ENCODE peak calls at places on chromosomes 11 and 22, in nine cellular contexts. One of them, this sample, is unnamed.

GRCh38 chr22:27952779-27953178 is 33.7 kb upstream of the PITPNB start:
- DNase-seq in H7: no peak
- DNase-seq in ACHN: no peak
- DNase-seq in uterus: no peak
- DNase-seq in NCI-H774: no peak
- DNase-seq in anterior cingulate cortex: no peak
- DNase-seq in stimulated activated CD4-positive, alpha-beta T cell treated with anti-CD3 and anti-CD28 coated beads, Interleukin-12 subunit alpha, Interleukin-12 subunit beta, amount 100 ng/mL, for 48 hours: no peak
- DNase-seq in activated CD4-positive, alpha-beta T cell treated with anti-CD3 and anti-CD28 coated beads for 4 hours: no peak
- DNase-seq in CD8-positive, alpha-beta memory T cell: no peak
- DNase-seq in this sample: no peak

GRCh38 chr11:7596975-7597391 is 76.3 kb downstream of the CYB5R2 start:
- DNase-seq in H7: no peak
- DNase-seq in ACHN: no peak
- DNase-seq in uterus: no peak
- DNase-seq in NCI-H774: no peak
- DNase-seq in anterior cingulate cortex: no peak
- DNase-seq in stimulated activated CD4-positive, alpha-beta T cell treated with anti-CD3 and anti-CD28 coated beads, Interleukin-12 subunit alpha, Interleukin-12 subunit beta, amount 100 ng/mL, for 48 hours: no peak
- DNase-seq in activated CD4-positive, alpha-beta T cell treated with anti-CD3 and anti-CD28 coated beads for 4 hours: no peak
- DNase-seq in CD8-positive, alpha-beta memory T cell: no peak
- DNase-seq in this sample: no peak

GRCh38 chr22:41078975-41079374 is 13.4 kb upstream of the EP300 start:
- DNase-seq in H7: no peak
- DNase-seq in ACHN: no peak
- DNase-seq in uterus: no peak
- DNase-seq in NCI-H774: no peak
- DNase-seq in anterior cingulate cortex: no peak
- DNase-seq in stimulated activated CD4-positive, alpha-beta T cell treated with anti-CD3 and anti-CD28 coated beads, Interleukin-12 subunit alpha, Interleukin-12 subunit beta, amount 100 ng/mL, for 48 hours: no peak
- DNase-seq in activated CD4-positive, alpha-beta T cell treated with anti-CD3 and anti-CD28 coated beads for 4 hours: no peak
- DNase-seq in CD8-positive, alpha-beta memory T cell: no peak
- DNase-seq in this sample: peak; percentile 59

GRCh38 chr22:38031491-38031890 is 25.7 kb upstream of the PICK1 start:
- DNase-seq in H7: peak; percentile 32
- DNase-seq in ACHN: no peak
- DNase-seq in uterus: no peak
- DNase-seq in NCI-H774: no peak
- DNase-seq in anterior cingulate cortex: no peak
- DNase-seq in stimulated activated CD4-positive, alpha-beta T cell treated with anti-CD3 and anti-CD28 coated beads, Interleukin-12 subunit alpha, Interleukin-12 subunit beta, amount 100 ng/mL, for 48 hours: no peak
- DNase-seq in activated CD4-positive, alpha-beta T cell treated with anti-CD3 and anti-CD28 coated beads for 4 hours: no peak
- DNase-seq in CD8-positive, alpha-beta memory T cell: no peak
- DNase-seq in this sample: no peak

GRCh38 chr11:126833020-126833419 is 167.6 kb downstream of the KIRREL3 start:
- DNase-seq in H7: no peak
- DNase-seq in ACHN: no peak
- DNase-seq in uterus: no peak
- DNase-seq in NCI-H774: peak; percentile 22
- DNase-seq in anterior cingulate cortex: no peak
- DNase-seq in stimulated activated CD4-positive, alpha-beta T cell treated with anti-CD3 and anti-CD28 coated beads, Interleukin-12 subunit alpha, Interleukin-12 subunit beta, amount 100 ng/mL, for 48 hours: no peak
- DNase-seq in activated CD4-positive, alpha-beta T cell treated with anti-CD3 and anti-CD28 coated beads for 4 hours: no peak
- DNase-seq in CD8-positive, alpha-beta memory T cell: no peak
- DNase-seq in this sample: no peak

GRCh38 chr11:114359342-114359741 is 41.0 kb downstream of the C11orf71 start:
- DNase-seq in H7: no peak
- DNase-seq in ACHN: no peak
- DNase-seq in uterus: no peak
- DNase-seq in NCI-H774: no peak
- DNase-seq in anterior cingulate cortex: no peak
- DNase-seq in stimulated activated CD4-positive, alpha-beta T cell treated with anti-CD3 and anti-CD28 coated beads, Interleukin-12 subunit alpha, Interleukin-12 subunit beta, amount 100 ng/mL, for 48 hours: no peak
- DNase-seq in activated CD4-positive, alpha-beta T cell treated with anti-CD3 and anti-CD28 coated beads for 4 hours: no peak
- DNase-seq in CD8-positive, alpha-beta memory T cell: no peak
- DNase-seq in this sample: no peak

GRCh38 chr11:78714539-78714938 is 139.9 kb upstream of the NARS2 start:
- DNase-seq in H7: peak; percentile 26
- DNase-seq in ACHN: no peak
- DNase-seq in uterus: no peak
- DNase-seq in NCI-H774: peak; percentile 87
- DNase-seq in anterior cingulate cortex: no peak
- DNase-seq in stimulated activated CD4-positive, alpha-beta T cell treated with anti-CD3 and anti-CD28 coated beads, Interleukin-12 subunit alpha, Interleukin-12 subunit beta, amount 100 ng/mL, for 48 hours: no peak
- DNase-seq in activated CD4-positive, alpha-beta T cell treated with anti-CD3 and anti-CD28 coated beads for 4 hours: no peak
- DNase-seq in CD8-positive, alpha-beta memory T cell: no peak
- DNase-seq in this sample: no peak

GRCh38 chr22:49784630-49784971 is 43.1 kb downstream of the BRD1 start:
- DNase-seq in H7: no peak
- DNase-seq in ACHN: no peak
- DNase-seq in uterus: no peak
- DNase-seq in NCI-H774: no peak
- DNase-seq in anterior cingulate cortex: no peak
- DNase-seq in stimulated activated CD4-positive, alpha-beta T cell treated with anti-CD3 and anti-CD28 coated beads, Interleukin-12 subunit alpha, Interleukin-12 subunit beta, amount 100 ng/mL, for 48 hours: no peak
- DNase-seq in activated CD4-positive, alpha-beta T cell treated with anti-CD3 and anti-CD28 coated beads for 4 hours: no peak
- DNase-seq in CD8-positive, alpha-beta memory T cell: no peak
- DNase-seq in this sample: no peak

GRCh38 chr22:42247596-42247995 is 22.9 kb downstream of the TCF20 start:
- DNase-seq in H7: no peak
- DNase-seq in ACHN: no peak
- DNase-seq in uterus: no peak
- DNase-seq in NCI-H774: no peak
- DNase-seq in anterior cingulate cortex: no peak
- DNase-seq in stimulated activated CD4-positive, alpha-beta T cell treated with anti-CD3 and anti-CD28 coated beads, Interleukin-12 subunit alpha, Interleukin-12 subunit beta, amount 100 ng/mL, for 48 hours: no peak
- DNase-seq in activated CD4-positive, alpha-beta T cell treated with anti-CD3 and anti-CD28 coated beads for 4 hours: no peak
- DNase-seq in CD8-positive, alpha-beta memory T cell: no peak
- DNase-seq in this sample: no peak

GRCh38 chr11:70912226-70912840 is 340.0 kb downstream of the SHANK2 start:
- DNase-seq in H7: no peak
- DNase-seq in ACHN: peak; percentile 33
- DNase-seq in uterus: no peak
- DNase-seq in NCI-H774: peak; percentile 14
- DNase-seq in anterior cingulate cortex: no peak
- DNase-seq in stimulated activated CD4-positive, alpha-beta T cell treated with anti-CD3 and anti-CD28 coated beads, Interleukin-12 subunit alpha, Interleukin-12 subunit beta, amount 100 ng/mL, for 48 hours: no peak
- DNase-seq in activated CD4-positive, alpha-beta T cell treated with anti-CD3 and anti-CD28 coated beads for 4 hours: no peak
- DNase-seq in CD8-positive, alpha-beta memory T cell: no peak
- DNase-seq in this sample: no peak

GRCh38 chr11:3195251-3196160 is 23.1 kb downstream of the MRGPRG start:
- DNase-seq in H7: peak; percentile 82
- DNase-seq in ACHN: peak; percentile 19
- DNase-seq in uterus: no peak
- DNase-seq in NCI-H774: no peak
- DNase-seq in anterior cingulate cortex: no peak
- DNase-seq in stimulated activated CD4-positive, alpha-beta T cell treated with anti-CD3 and anti-CD28 coated beads, Interleukin-12 subunit alpha, Interleukin-12 subunit beta, amount 100 ng/mL, for 48 hours: no peak
- DNase-seq in activated CD4-positive, alpha-beta T cell treated with anti-CD3 and anti-CD28 coated beads for 4 hours: no peak
- DNase-seq in CD8-positive, alpha-beta memory T cell: no peak
- DNase-seq in this sample: no peak

GRCh38 chr22:33018232-33018864 is 39.8 kb downstream of the SYN3 start:
- DNase-seq in H7: peak; percentile 86
- DNase-seq in ACHN: peak; percentile 39
- DNase-seq in uterus: peak; percentile 53
- DNase-seq in NCI-H774: peak; percentile 4
- DNase-seq in anterior cingulate cortex: peak; percentile 28
- DNase-seq in stimulated activated CD4-positive, alpha-beta T cell treated with anti-CD3 and anti-CD28 coated beads, Interleukin-12 subunit alpha, Interleukin-12 subunit beta, amount 100 ng/mL, for 48 hours: peak; percentile 9
- DNase-seq in activated CD4-positive, alpha-beta T cell treated with anti-CD3 and anti-CD28 coated beads for 4 hours: peak; percentile 22
- DNase-seq in CD8-positive, alpha-beta memory T cell: no peak
- DNase-seq in this sample: peak; percentile 54

GRCh38 chr11:74460481-74461154 is 6.7 kb downstream of the KCNE3 start:
- DNase-seq in H7: no peak
- DNase-seq in ACHN: no peak
- DNase-seq in uterus: no peak
- DNase-seq in NCI-H774: no peak
- DNase-seq in anterior cingulate cortex: no peak
- DNase-seq in stimulated activated CD4-positive, alpha-beta T cell treated with anti-CD3 and anti-CD28 coated beads, Interleukin-12 subunit alpha, Interleukin-12 subunit beta, amount 100 ng/mL, for 48 hours: no peak
- DNase-seq in activated CD4-positive, alpha-beta T cell treated with anti-CD3 and anti-CD28 coated beads for 4 hours: no peak
- DNase-seq in CD8-positive, alpha-beta memory T cell: no peak
- DNase-seq in this sample: no peak

GRCh38 chr22:31544481-31545480 is 48.4 kb downstream of the SFI1 start:
- DNase-seq in H7: no peak
- DNase-seq in ACHN: peak; percentile 93
- DNase-seq in uterus: no peak
- DNase-seq in NCI-H774: no peak
- DNase-seq in anterior cingulate cortex: no peak
- DNase-seq in stimulated activated CD4-positive, alpha-beta T cell treated with anti-CD3 and anti-CD28 coated beads, Interleukin-12 subunit alpha, Interleukin-12 subunit beta, amount 100 ng/mL, for 48 hours: no peak
- DNase-seq in activated CD4-positive, alpha-beta T cell treated with anti-CD3 and anti-CD28 coated beads for 4 hours: no peak
- DNase-seq in CD8-positive, alpha-beta memory T cell: no peak
- DNase-seq in this sample: no peak

GRCh38 chr11:116257092-116257491 is 515.7 kb downstream of the BUD13 start:
- DNase-seq in H7: no peak
- DNase-seq in ACHN: no peak
- DNase-seq in uterus: no peak
- DNase-seq in NCI-H774: no peak
- DNase-seq in anterior cingulate cortex: no peak
- DNase-seq in stimulated activated CD4-positive, alpha-beta T cell treated with anti-CD3 and anti-CD28 coated beads, Interleukin-12 subunit alpha, Interleukin-12 subunit beta, amount 100 ng/mL, for 48 hours: no peak
- DNase-seq in activated CD4-positive, alpha-beta T cell treated with anti-CD3 and anti-CD28 coated beads for 4 hours: no peak
- DNase-seq in CD8-positive, alpha-beta memory T cell: no peak
- DNase-seq in this sample: no peak